ENCODE peak calls at places on chromosomes 5 and 9, in five cellular contexts. K, C, V, P and F are unnamed samples.
A peak's percentile ranks its signal among the peaks of the same experiment; 100 is the strongest.

GRCh38 chr5:129460951-129461815 is 1.1 kb downstream of the ADAMTS19 start:
- DNase-seq in C (peak; percentile 9), P (peak; percentile 71), V (no peak), K (peak; percentile 82), F (no peak)

GRCh38 chr9:101711330-101711941 is 27.0 kb downstream of the GRIN3A start:
- DNase-seq in C (peak; percentile 47), V (no peak), K (peak; percentile 82), P (peak; percentile 30), F (no peak)

GRCh38 chr5:139459451-139459934 is 3.0 kb downstream of the ECSCR start:
- DNase-seq in P (peak; percentile 30), V (peak; percentile 64), K (no peak), C (no peak), F (no peak)

GRCh38 chr5:126031989-126032716 is 391.1 kb upstream of the GRAMD2B start:
- DNase-seq in V (no peak), C (no peak), P (no peak), K (no peak), F (no peak)

GRCh38 chr5:107486489-107486888 is 184.2 kb downstream of the EFNA5 start:
- DNase-seq in C (no peak), K (no peak), P (no peak), V (peak; percentile 48), F (peak; percentile 36)

GRCh38 chr5:392431-392988 is 50.5 kb upstream of the EXOC3 start:
- DNase-seq in C (no peak), P (no peak), V (peak; percentile 95), K (peak; percentile 47), F (peak; percentile 8)

GRCh38 chr5:124468671-124469411 is 277.6 kb downstream of the ZNF608 start:
- DNase-seq in V (no peak), K (peak; percentile 68), P (no peak), C (no peak), F (no peak)

GRCh38 chr5:9661316-9662015 is 31.3 kb upstream of the TAS2R1 start:
- DNase-seq in K (no peak), C (no peak), V (no peak), P (no peak), F (no peak)

GRCh38 chr9:37650873-37651768 is at the start of gene FRMPD1:
- DNase-seq in K (peak; percentile 88), C (peak; percentile 75), P (peak; percentile 92), V (no peak), F (no peak)

GRCh38 chr5:93603711-93604118 is 20.7 kb downstream of the NR2F1 start:
- DNase-seq in K (peak; percentile 67), P (no peak), C (no peak), V (no peak), F (no peak)

GRCh38 chr9:4581031-4581760 is 80.9 kb upstream of the PLPP6 start:
- DNase-seq in C (no peak), V (no peak), P (no peak), K (no peak), F (no peak)

GRCh38 chr9:98572054-98572627 is 136.6 kb downstream of the GABBR2 start:
- DNase-seq in P (no peak), V (no peak), C (no peak), K (no peak), F (no peak)

GRCh38 chr5:132190161-132190817 is 37.4 kb downstream of the P4HA2 start:
- DNase-seq in K (peak; percentile 91), P (peak; percentile 87), C (peak; percentile 84), V (no peak), F (peak; percentile 51)

GRCh38 chr5:67268233-67269011 is 71.8 kb upstream of the CD180 start:
- DNase-seq in P (peak; percentile 72), K (no peak), V (no peak), C (no peak), F (no peak)

GRCh38 chr9:26264709-26265601 is 586.7 kb upstream of the TUSC1 start:
- DNase-seq in V (no peak), P (no peak), K (no peak), C (no peak), F (no peak)

GRCh38 chr5:14665110-14665822 is 748 bp downstream of the OTULIN start:
- DNase-seq in K (peak; percentile 60), V (no peak), C (peak; percentile 43), P (peak; percentile 53), F (no peak)

GRCh38 chr9:77099388-77099787 is 77.9 kb upstream of the VPS13A start:
- DNase-seq in V (no peak), K (no peak), P (no peak), C (no peak), F (no peak)

GRCh38 chr5:95800553-95800952 is 22.0 kb downstream of the GLRX start:
- DNase-seq in K (no peak), C (no peak), P (no peak), V (no peak), F (no peak)

GRCh38 chr5:141338538-141339306 is at the start of gene PCDHGA2:
- DNase-seq in V (no peak), K (peak; percentile 81), P (peak; percentile 46), C (peak; percentile 63), F (no peak)

GRCh38 chr9:133738806-133739150 is 626 bp upstream of the SARDH start:
- DNase-seq in K (no peak), C (no peak), P (no peak), V (no peak), F (no peak)
- TF ChIP-seq REST in K (no peak), C (no peak), P (no peak), V (no peak), F (no peak)

GRCh38 chr9:136568288-136569081 is 22.6 kb upstream of the NOTCH1 start:
- DNase-seq in V (no peak), P (no peak), K (no peak), C (no peak), F (no peak)

GRCh38 chr9:136565722-136566552 is 20.1 kb upstream of the NOTCH1 start:
- DNase-seq in K (no peak), C (no peak), P (no peak), V (no peak), F (no peak)

GRCh38 chr9:136566899-136567298 is 21.1 kb upstream of the NOTCH1 start:
- DNase-seq in C (no peak), K (no peak), V (no peak), P (peak; percentile 76), F (no peak)

GRCh38 chr9:136566553-136566895 is 20.7 kb upstream of the NOTCH1 start:
- DNase-seq in K (no peak), P (no peak), C (no peak), V (no peak), F (no peak)

GRCh38 chr9:136567651-136568287 is 21.9 kb upstream of the NOTCH1 start:
- DNase-seq in V (no peak), K (peak; percentile 80), P (no peak), C (no peak), F (peak; percentile 57)
- H2AFZ ChIP-seq in V (no peak overlapping the region), K (peak overlapping the region; percentile 47), P (peak overlapping the region; percentile 21), C (peak overlapping the region; percentile 71), F (peak overlapping the region; percentile 70)

GRCh38 chr9:108967916-108968315 is 33.7 kb downstream of the ABITRAM start:
- DNase-seq in K (no peak), C (no peak), V (no peak), P (no peak), F (no peak)

GRCh38 chr9:108961151-108961550 is 27.0 kb downstream of the ABITRAM start:
- DNase-seq in P (no peak), C (no peak), V (no peak), K (no peak), F (no peak)

GRCh38 chr9:108963459-108964143 is 29.4 kb downstream of the ABITRAM start:
- DNase-seq in V (no peak), K (no peak), P (no peak), C (peak; percentile 51), F (no peak)
- TF ChIP-seq REST in V (no peak), K (no peak), P (no peak), C (no peak), F (no peak)

GRCh38 chr5:159750226-159750625 is 166.1 kb upstream of the ADRA1B start:
- DNase-seq in K (no peak), V (no peak), C (no peak), P (no peak), F (no peak)
- H2AFZ ChIP-seq in K (no peak overlapping the region), V (no peak overlapping the region), C (no peak overlapping the region), P (peak overlapping the region; percentile 37), F (no peak overlapping the region)

DNA sequence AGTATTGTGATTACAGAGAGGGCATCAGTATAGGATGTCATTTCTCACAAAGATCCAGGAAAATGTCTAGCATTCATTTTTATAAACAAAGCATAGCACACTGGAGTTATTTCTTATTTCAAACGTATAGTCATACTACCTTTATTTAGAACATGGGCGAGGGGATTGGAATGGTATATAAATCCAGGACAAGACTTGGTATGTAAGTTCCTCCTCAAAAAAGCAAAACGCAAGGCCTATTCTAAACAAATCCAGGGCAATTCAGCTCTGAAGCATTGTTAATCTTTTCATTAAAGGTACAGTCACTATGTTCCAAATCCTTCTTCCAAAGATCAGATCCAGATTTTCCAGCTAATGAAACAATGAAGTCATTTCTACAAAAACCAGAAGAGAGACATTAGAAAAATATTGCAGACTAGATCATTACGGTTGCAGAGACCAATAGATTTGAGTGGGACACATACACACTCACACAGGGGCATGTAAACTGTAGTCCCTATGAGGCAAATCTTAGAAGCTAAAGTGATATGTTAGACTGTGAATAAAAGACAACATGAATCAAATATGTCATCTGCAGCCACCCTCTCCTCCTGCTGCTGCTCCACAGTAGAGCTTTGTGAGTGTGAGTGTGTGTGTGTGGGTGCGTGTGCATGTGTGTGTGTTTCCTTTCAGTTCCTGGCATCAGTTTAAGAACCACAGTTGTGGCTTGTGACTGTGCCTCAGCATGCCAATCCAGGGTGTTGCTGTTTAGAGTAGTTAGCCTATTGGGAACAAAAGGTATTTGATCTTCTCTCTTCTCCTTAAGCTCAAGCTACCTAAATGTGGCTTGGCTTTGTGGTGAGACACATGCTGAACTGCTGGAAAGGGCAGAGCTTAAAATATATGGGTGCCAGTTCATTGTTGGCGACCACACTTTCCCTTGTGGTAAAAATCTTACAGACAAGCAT is 116.2 kb upstream of the BNC2 start:
- DNase-seq in P (no peak), K (no peak), V (no peak), C (no peak), F (no peak)
- TF ChIP-seq REST in P (no peak), K (no peak), V (no peak), C (no peak), F (no peak)